ENCODE peak calls at places on chromosomes 11 and 22, in five cellular contexts. R, Q, U, M and P are unnamed samples. For H3K27me3 and H3K36me3, the result is how much of the 10 kb centered on the place peaks cover.

GRCh38 chr22:17952273-17952801 is 72.0 kb downstream of the MICAL3 start:
- DNase-seq in R (no peak), Q (no peak), U (no peak), M (peak), P (no peak)

GRCh38 chr22:20551805-20552449 is 44.5 kb downstream of the MED15 start:
- DNase-seq in R (peak), Q (no peak), U (no peak), M (no peak), P (no peak)

GRCh38 chr11:16898274-16898985 is 115.8 kb downstream of the PLEKHA7 start:
- DNase-seq in R (no peak), Q (no peak), U (no peak), M (no peak), P (no peak)

GRCh38 chr11:1267441-1268100 is 41.9 kb downstream of the TOLLIP start:
- DNase-seq in R (no peak), Q (no peak), U (no peak), M (no peak), P (no peak)

GRCh38 chr11:65188486-65188885 is 6.8 kb downstream of the CAPN1 start:
- DNase-seq in R (peak), Q (no peak), U (no peak), M (no peak), P (no peak)

GRCh38 chr11:121933694-121934093 is 182.3 kb downstream of the BLID start:
- DNase-seq in R (no peak), Q (no peak), U (no peak), M (no peak), P (no peak)

GRCh38 chr11:120306519-120307242 is 18.4 kb upstream of the TLCD5 start:
- DNase-seq in R (peak), Q (no peak), U (no peak), M (peak), P (peak)

GRCh38 chr22:48890693-48891554 is 936.7 kb downstream of the BRD1 start:
- DNase-seq in R (peak), Q (no peak), U (peak), M (no peak), P (peak)

GRCh38 chr11:134837887-134838232 is 425.8 kb upstream of the B3GAT1 start:
- DNase-seq in R (peak), Q (no peak), U (no peak), M (no peak), P (no peak)

GRCh38 chr11:88352139-88352538 is 14.6 kb upstream of the CTSC start:
- DNase-seq in R (no peak), Q (no peak), U (no peak), M (no peak), P (no peak)

GRCh38 chr11:59754859-59755700 is at the start of gene STX3:
- DNase-seq in R (peak), Q (peak), U (no peak), M (peak), P (peak)

GRCh38 chr11:45145421-45146071 is 893 bp upstream of the PRDM11 start:
- DNase-seq in R (peak), Q (no peak), U (peak), M (peak), P (peak)
- H3K27me3 ChIP-seq in R (under half), Q (under half), U (under half), M (under half), P (under half)

DNA sequence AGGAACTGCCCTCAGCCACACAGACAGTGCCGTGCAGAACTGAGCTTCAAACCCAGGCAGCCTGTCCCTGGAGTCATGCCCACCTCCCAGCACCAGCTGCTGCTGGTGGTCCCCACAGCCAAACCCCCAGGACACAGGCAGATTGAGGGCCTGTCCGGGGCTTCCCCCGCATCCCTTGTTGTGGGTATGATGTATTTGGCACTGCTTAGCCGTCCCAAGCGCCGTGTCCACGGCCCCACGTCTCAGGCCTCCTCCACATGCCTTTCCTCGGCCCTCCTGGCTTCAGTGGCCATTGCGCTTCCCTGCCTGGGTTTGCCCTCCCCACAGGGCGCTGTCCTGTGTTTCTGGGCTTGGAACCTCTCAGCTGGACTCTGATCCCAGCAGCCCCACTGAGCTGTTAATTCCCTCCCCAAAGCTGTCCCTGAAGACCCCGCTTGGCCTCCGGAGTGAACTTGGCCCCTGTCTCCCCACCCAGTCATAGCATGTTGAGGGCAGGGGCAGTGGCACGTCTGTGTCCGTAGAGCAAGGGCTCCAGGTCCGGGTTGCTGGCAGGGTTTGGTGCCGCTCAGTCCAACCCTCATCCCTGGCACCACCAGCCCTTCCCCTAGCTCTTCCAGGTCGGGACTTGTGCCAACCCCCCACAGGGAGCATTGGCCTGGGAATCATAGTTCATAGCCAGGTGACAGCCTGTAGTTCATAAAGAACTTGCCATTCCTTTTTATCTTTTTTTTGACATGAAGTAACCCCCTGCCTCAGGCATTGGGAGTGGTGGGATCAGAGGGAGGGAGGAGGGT is 34.5 kb upstream of the TEF start:
- DNase-seq in R (no peak), Q (no peak), U (no peak), M (no peak), P (no peak)
- H3K36me3 ChIP-seq in R (half or more), Q (under half), U (half or more), M (under half), P (half or more)

DNA sequence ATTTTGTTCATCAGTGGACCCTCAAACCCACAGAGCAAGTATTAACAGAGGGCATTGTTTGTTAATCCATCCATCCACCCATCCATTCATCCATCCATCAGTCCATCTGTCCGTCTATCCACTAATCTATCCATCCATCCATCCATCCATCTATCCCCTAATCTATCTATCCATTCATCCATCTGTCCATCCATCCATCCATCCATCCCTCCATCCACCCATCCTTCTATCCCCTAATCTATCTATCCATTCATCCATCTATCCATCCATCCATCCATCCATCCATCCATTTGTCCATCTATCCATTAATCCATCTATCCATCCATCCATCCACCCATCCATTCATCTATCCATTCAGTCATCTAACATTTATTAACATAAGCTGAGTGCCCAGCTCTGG is 307.3 kb downstream of the MIAT start:
- DNase-seq in R (no peak), Q (no peak), U (no peak), M (no peak), P (no peak)
- H3K4me3 ChIP-seq in R (no peak), Q (no peak), U (no peak), M (no peak), P (no peak)

GRCh38 chr22:40606306-40606705 is 30.2 kb downstream of the MRTFA start:
- DNase-seq in R (no peak), Q (no peak), U (no peak), M (no peak), P (no peak)

GRCh38 chr22:40610329-40610850 is 26.1 kb downstream of the MRTFA start:
- DNase-seq in R (no peak), Q (no peak), U (no peak), M (no peak), P (no peak)

GRCh38 chr22:40605676-40606250 is 30.8 kb downstream of the MRTFA start:
- DNase-seq in R (no peak), Q (no peak), U (no peak), M (no peak), P (no peak)

GRCh38 chr22:40609216-40609615 is 27.3 kb downstream of the MRTFA start:
- DNase-seq in R (no peak), Q (no peak), U (no peak), M (no peak), P (no peak)

DNA sequence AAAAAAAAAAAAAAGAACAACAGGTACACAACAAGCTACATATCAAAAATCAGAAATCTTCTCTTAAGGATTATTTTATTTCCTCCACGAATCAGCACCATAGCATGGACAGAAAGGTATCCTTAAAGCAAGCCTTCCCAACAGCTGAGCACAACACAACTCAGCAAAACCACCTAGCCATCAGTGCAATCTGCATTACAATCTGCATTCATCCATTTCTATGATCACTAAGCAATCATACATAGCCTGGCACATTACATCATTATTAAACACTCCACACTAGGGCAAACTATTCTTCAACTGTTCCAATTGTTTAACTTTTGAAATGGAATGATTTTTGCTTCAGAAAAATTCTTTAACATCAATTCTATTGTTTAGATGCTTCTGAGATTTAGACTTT is 29.0 kb downstream of the MRTFA start:
- DNase-seq in R (no peak), Q (no peak), U (no peak), M (no peak), P (no peak)
- H3K27me3 ChIP-seq in R (under half), Q (under half), U (under half), M (under half), P (under half)